ENCODE peak calls at places on chromosomes 6 and 20, in nine cellular contexts. One of them, this sample, is unnamed.
A peak's percentile ranks its signal among the peaks of the same experiment; 100 is the strongest.

GRCh38 chr20:32458061-32458836 is 100.1 kb downstream of the ASXL1 start:
- DNase-seq in COR-L47: no peak
- DNase-seq in T-helper 9 cell: no peak
- DNase-seq in NCI-H1694 treated with DMSO at 0.1 percent for 48 hours: no peak
- DNase-seq in naive thymus-derived CD8-positive, alpha-beta T cell: no peak
- DNase-seq in Right ventricle myocardium superior: no peak
- DNase-seq in stimulated activated CD4-positive, alpha-beta T cell treated with anti-CD3 and anti-CD28 coated beads, Interleukin-15, amount 100 ng/mL, for 1 hour: no peak
- DNase-seq in DND-41: no peak
- DNase-seq in kidney epithelial cell: no peak
- DNase-seq in this sample: peak; percentile 54

GRCh38 chr20:31675828-31676533 is 38.3 kb downstream of the COX4I2 start:
- DNase-seq in kidney epithelial cell: no peak
- DNase-seq in T-helper 9 cell: peak; percentile 23
- DNase-seq in NCI-H1694 treated with DMSO at 0.1 percent for 48 hours: no peak
- DNase-seq in Right ventricle myocardium superior: no peak
- DNase-seq in naive thymus-derived CD8-positive, alpha-beta T cell: peak; percentile 20
- DNase-seq in DND-41: peak; percentile 97
- DNase-seq in stimulated activated CD4-positive, alpha-beta T cell treated with anti-CD3 and anti-CD28 coated beads, Interleukin-15, amount 100 ng/mL, for 1 hour: peak; percentile 43
- DNase-seq in COR-L47: no peak
- DNase-seq in this sample: no peak

GRCh38 chr6:145814035-145814500 is 527 bp downstream of the FBXO30 start:
- DNase-seq in naive thymus-derived CD8-positive, alpha-beta T cell: peak; percentile 2
- DNase-seq in stimulated activated CD4-positive, alpha-beta T cell treated with anti-CD3 and anti-CD28 coated beads, Interleukin-15, amount 100 ng/mL, for 1 hour: no peak
- DNase-seq in T-helper 9 cell: peak; percentile 2
- DNase-seq in Right ventricle myocardium superior: peak; percentile 72
- DNase-seq in COR-L47: no peak
- DNase-seq in NCI-H1694 treated with DMSO at 0.1 percent for 48 hours: no peak
- DNase-seq in DND-41: peak; percentile 19
- DNase-seq in kidney epithelial cell: no peak
- DNase-seq in this sample: no peak

GRCh38 chr20:48727226-48727625 is 100.6 kb downstream of the PREX1 start:
- DNase-seq in T-helper 9 cell: no peak
- DNase-seq in COR-L47: no peak
- DNase-seq in naive thymus-derived CD8-positive, alpha-beta T cell: no peak
- DNase-seq in Right ventricle myocardium superior: no peak
- DNase-seq in kidney epithelial cell: no peak
- DNase-seq in stimulated activated CD4-positive, alpha-beta T cell treated with anti-CD3 and anti-CD28 coated beads, Interleukin-15, amount 100 ng/mL, for 1 hour: no peak
- DNase-seq in DND-41: no peak
- DNase-seq in NCI-H1694 treated with DMSO at 0.1 percent for 48 hours: no peak
- DNase-seq in this sample: no peak

GRCh38 chr6:148166339-148166949 is 176.2 kb upstream of the SASH1 start:
- DNase-seq in NCI-H1694 treated with DMSO at 0.1 percent for 48 hours: peak; percentile 2
- DNase-seq in naive thymus-derived CD8-positive, alpha-beta T cell: no peak
- DNase-seq in kidney epithelial cell: peak; percentile 1
- DNase-seq in T-helper 9 cell: no peak
- DNase-seq in stimulated activated CD4-positive, alpha-beta T cell treated with anti-CD3 and anti-CD28 coated beads, Interleukin-15, amount 100 ng/mL, for 1 hour: no peak
- DNase-seq in COR-L47: peak; percentile 43
- DNase-seq in DND-41: no peak
- DNase-seq in Right ventricle myocardium superior: no peak
- DNase-seq in this sample: peak; percentile 11

GRCh38 chr6:44044154-44044539 is 83.1 kb downstream of the MRPL14 start:
- DNase-seq in DND-41: no peak
- DNase-seq in COR-L47: no peak
- DNase-seq in NCI-H1694 treated with DMSO at 0.1 percent for 48 hours: no peak
- DNase-seq in T-helper 9 cell: no peak
- DNase-seq in kidney epithelial cell: no peak
- DNase-seq in stimulated activated CD4-positive, alpha-beta T cell treated with anti-CD3 and anti-CD28 coated beads, Interleukin-15, amount 100 ng/mL, for 1 hour: no peak
- DNase-seq in naive thymus-derived CD8-positive, alpha-beta T cell: no peak
- DNase-seq in Right ventricle myocardium superior: peak; percentile 12
- DNase-seq in this sample: no peak

GRCh38 chr20:15528386-15529111 is 1044.7 kb downstream of the KIF16B start:
- DNase-seq in stimulated activated CD4-positive, alpha-beta T cell treated with anti-CD3 and anti-CD28 coated beads, Interleukin-15, amount 100 ng/mL, for 1 hour: no peak
- DNase-seq in kidney epithelial cell: no peak
- DNase-seq in COR-L47: no peak
- DNase-seq in T-helper 9 cell: no peak
- DNase-seq in DND-41: no peak
- DNase-seq in naive thymus-derived CD8-positive, alpha-beta T cell: no peak
- DNase-seq in Right ventricle myocardium superior: no peak
- DNase-seq in NCI-H1694 treated with DMSO at 0.1 percent for 48 hours: no peak
- DNase-seq in this sample: peak; percentile 47

GRCh38 chr20:63628246-63628975 is 1.5 kb upstream of the GMEB2 start:
- DNase-seq in COR-L47: peak; percentile 82
- DNase-seq in Right ventricle myocardium superior: peak; percentile 70
- DNase-seq in kidney epithelial cell: no peak
- DNase-seq in DND-41: peak; percentile 90
- DNase-seq in NCI-H1694 treated with DMSO at 0.1 percent for 48 hours: peak; percentile 77
- DNase-seq in stimulated activated CD4-positive, alpha-beta T cell treated with anti-CD3 and anti-CD28 coated beads, Interleukin-15, amount 100 ng/mL, for 1 hour: no peak
- DNase-seq in naive thymus-derived CD8-positive, alpha-beta T cell: peak; percentile 38
- DNase-seq in T-helper 9 cell: no peak
- DNase-seq in this sample: peak; percentile 72

GRCh38 chr20:50883856-50884255 is 47.4 kb downstream of the ADNP start:
- DNase-seq in kidney epithelial cell: no peak
- DNase-seq in stimulated activated CD4-positive, alpha-beta T cell treated with anti-CD3 and anti-CD28 coated beads, Interleukin-15, amount 100 ng/mL, for 1 hour: no peak
- DNase-seq in NCI-H1694 treated with DMSO at 0.1 percent for 48 hours: no peak
- DNase-seq in DND-41: no peak
- DNase-seq in COR-L47: no peak
- DNase-seq in T-helper 9 cell: no peak
- DNase-seq in naive thymus-derived CD8-positive, alpha-beta T cell: no peak
- DNase-seq in Right ventricle myocardium superior: no peak
- DNase-seq in this sample: no peak

GRCh38 chr20:21323640-21324039 is 20.5 kb downstream of the XRN2 start:
- DNase-seq in Right ventricle myocardium superior: no peak
- DNase-seq in COR-L47: peak; percentile 16
- DNase-seq in stimulated activated CD4-positive, alpha-beta T cell treated with anti-CD3 and anti-CD28 coated beads, Interleukin-15, amount 100 ng/mL, for 1 hour: no peak
- DNase-seq in naive thymus-derived CD8-positive, alpha-beta T cell: no peak
- DNase-seq in DND-41: no peak
- DNase-seq in NCI-H1694 treated with DMSO at 0.1 percent for 48 hours: no peak
- DNase-seq in kidney epithelial cell: no peak
- DNase-seq in T-helper 9 cell: no peak
- DNase-seq in this sample: no peak

GRCh38 chr6:56766806-56767178 is 124.1 kb upstream of the DST start:
- DNase-seq in COR-L47: no peak
- DNase-seq in NCI-H1694 treated with DMSO at 0.1 percent for 48 hours: no peak
- DNase-seq in kidney epithelial cell: no peak
- DNase-seq in stimulated activated CD4-positive, alpha-beta T cell treated with anti-CD3 and anti-CD28 coated beads, Interleukin-15, amount 100 ng/mL, for 1 hour: no peak
- DNase-seq in DND-41: no peak
- DNase-seq in naive thymus-derived CD8-positive, alpha-beta T cell: no peak
- DNase-seq in Right ventricle myocardium superior: no peak
- DNase-seq in T-helper 9 cell: no peak
- DNase-seq in this sample: no peak

GRCh38 chr6:45487645-45488044 is 109.9 kb upstream of the SUPT3H start:
- DNase-seq in NCI-H1694 treated with DMSO at 0.1 percent for 48 hours: no peak
- DNase-seq in COR-L47: no peak
- DNase-seq in DND-41: no peak
- DNase-seq in Right ventricle myocardium superior: no peak
- DNase-seq in stimulated activated CD4-positive, alpha-beta T cell treated with anti-CD3 and anti-CD28 coated beads, Interleukin-15, amount 100 ng/mL, for 1 hour: no peak
- DNase-seq in T-helper 9 cell: no peak
- DNase-seq in kidney epithelial cell: no peak
- DNase-seq in naive thymus-derived CD8-positive, alpha-beta T cell: no peak
- DNase-seq in this sample: no peak

GRCh38 chr6:137236581-137237355 is 17.6 kb upstream of the IFNGR1 start:
- DNase-seq in kidney epithelial cell: no peak
- DNase-seq in T-helper 9 cell: no peak
- DNase-seq in NCI-H1694 treated with DMSO at 0.1 percent for 48 hours: no peak
- DNase-seq in naive thymus-derived CD8-positive, alpha-beta T cell: no peak
- DNase-seq in DND-41: no peak
- DNase-seq in COR-L47: no peak
- DNase-seq in Right ventricle myocardium superior: no peak
- DNase-seq in stimulated activated CD4-positive, alpha-beta T cell treated with anti-CD3 and anti-CD28 coated beads, Interleukin-15, amount 100 ng/mL, for 1 hour: no peak
- DNase-seq in this sample: no peak

GRCh38 chr20:61391812-61392520 is 139.9 kb downstream of the CDH4 start:
- DNase-seq in T-helper 9 cell: no peak
- DNase-seq in NCI-H1694 treated with DMSO at 0.1 percent for 48 hours: no peak
- DNase-seq in stimulated activated CD4-positive, alpha-beta T cell treated with anti-CD3 and anti-CD28 coated beads, Interleukin-15, amount 100 ng/mL, for 1 hour: no peak
- DNase-seq in naive thymus-derived CD8-positive, alpha-beta T cell: no peak
- DNase-seq in DND-41: no peak
- DNase-seq in Right ventricle myocardium superior: no peak
- DNase-seq in COR-L47: no peak
- DNase-seq in kidney epithelial cell: no peak
- DNase-seq in this sample: no peak

GRCh38 chr6:3208096-3208774 is 19.2 kb downstream of the TUBB2B start:
- DNase-seq in NCI-H1694 treated with DMSO at 0.1 percent for 48 hours: peak; percentile 9
- DNase-seq in Right ventricle myocardium superior: no peak
- DNase-seq in stimulated activated CD4-positive, alpha-beta T cell treated with anti-CD3 and anti-CD28 coated beads, Interleukin-15, amount 100 ng/mL, for 1 hour: no peak
- DNase-seq in kidney epithelial cell: no peak
- DNase-seq in DND-41: no peak
- DNase-seq in COR-L47: no peak
- DNase-seq in naive thymus-derived CD8-positive, alpha-beta T cell: no peak
- DNase-seq in T-helper 9 cell: no peak
- DNase-seq in this sample: no peak

GRCh38 chr20:41318271-41318649 is 729 bp upstream of the ZHX3 start:
- DNase-seq in T-helper 9 cell: no peak
- DNase-seq in DND-41: no peak
- DNase-seq in COR-L47: no peak
- DNase-seq in NCI-H1694 treated with DMSO at 0.1 percent for 48 hours: no peak
- DNase-seq in naive thymus-derived CD8-positive, alpha-beta T cell: no peak
- DNase-seq in kidney epithelial cell: no peak
- DNase-seq in Right ventricle myocardium superior: no peak
- DNase-seq in stimulated activated CD4-positive, alpha-beta T cell treated with anti-CD3 and anti-CD28 coated beads, Interleukin-15, amount 100 ng/mL, for 1 hour: no peak
- DNase-seq in this sample: no peak

GRCh38 chr6:162198925-162199324 is 528.6 kb downstream of the PRKN start:
- DNase-seq in COR-L47: no peak
- DNase-seq in NCI-H1694 treated with DMSO at 0.1 percent for 48 hours: no peak
- DNase-seq in Right ventricle myocardium superior: no peak
- DNase-seq in DND-41: no peak
- DNase-seq in naive thymus-derived CD8-positive, alpha-beta T cell: no peak
- DNase-seq in stimulated activated CD4-positive, alpha-beta T cell treated with anti-CD3 and anti-CD28 coated beads, Interleukin-15, amount 100 ng/mL, for 1 hour: no peak
- DNase-seq in T-helper 9 cell: no peak
- DNase-seq in kidney epithelial cell: no peak
- DNase-seq in this sample: no peak

GRCh38 chr6:53317861-53318260 is 30.9 kb downstream of the ELOVL5 start:
- DNase-seq in stimulated activated CD4-positive, alpha-beta T cell treated with anti-CD3 and anti-CD28 coated beads, Interleukin-15, amount 100 ng/mL, for 1 hour: no peak
- DNase-seq in T-helper 9 cell: no peak
- DNase-seq in NCI-H1694 treated with DMSO at 0.1 percent for 48 hours: no peak
- DNase-seq in COR-L47: no peak
- DNase-seq in Right ventricle myocardium superior: no peak
- DNase-seq in DND-41: no peak
- DNase-seq in kidney epithelial cell: no peak
- DNase-seq in naive thymus-derived CD8-positive, alpha-beta T cell: no peak
- DNase-seq in this sample: peak; percentile 85

GRCh38 chr6:10465633-10466499 is 51.0 kb upstream of the TFAP2A start:
- DNase-seq in Right ventricle myocardium superior: no peak
- DNase-seq in naive thymus-derived CD8-positive, alpha-beta T cell: no peak
- DNase-seq in DND-41: peak; percentile 67
- DNase-seq in kidney epithelial cell: no peak
- DNase-seq in NCI-H1694 treated with DMSO at 0.1 percent for 48 hours: peak; percentile 12
- DNase-seq in stimulated activated CD4-positive, alpha-beta T cell treated with anti-CD3 and anti-CD28 coated beads, Interleukin-15, amount 100 ng/mL, for 1 hour: no peak
- DNase-seq in T-helper 9 cell: no peak
- DNase-seq in COR-L47: no peak
- DNase-seq in this sample: no peak

GRCh38 chr6:155126727-155127439 is 131.8 kb downstream of the TIAM2 start:
- DNase-seq in kidney epithelial cell: peak; percentile 85
- DNase-seq in T-helper 9 cell: no peak
- DNase-seq in naive thymus-derived CD8-positive, alpha-beta T cell: no peak
- DNase-seq in stimulated activated CD4-positive, alpha-beta T cell treated with anti-CD3 and anti-CD28 coated beads, Interleukin-15, amount 100 ng/mL, for 1 hour: no peak
- DNase-seq in COR-L47: no peak
- DNase-seq in DND-41: no peak
- DNase-seq in Right ventricle myocardium superior: no peak
- DNase-seq in NCI-H1694 treated with DMSO at 0.1 percent for 48 hours: no peak
- DNase-seq in this sample: no peak

GRCh38 chr6:105363100-105363754 is 39.7 kb downstream of the PREP start:
- DNase-seq in DND-41: no peak
- DNase-seq in T-helper 9 cell: no peak
- DNase-seq in naive thymus-derived CD8-positive, alpha-beta T cell: no peak
- DNase-seq in COR-L47: peak; percentile 38
- DNase-seq in NCI-H1694 treated with DMSO at 0.1 percent for 48 hours: peak; percentile 44
- DNase-seq in kidney epithelial cell: no peak
- DNase-seq in Right ventricle myocardium superior: no peak
- DNase-seq in stimulated activated CD4-positive, alpha-beta T cell treated with anti-CD3 and anti-CD28 coated beads, Interleukin-15, amount 100 ng/mL, for 1 hour: no peak
- DNase-seq in this sample: no peak

GRCh38 chr6:73644941-73645591 is 8.7 kb downstream of the SLC17A5 start:
- DNase-seq in naive thymus-derived CD8-positive, alpha-beta T cell: no peak
- DNase-seq in COR-L47: no peak
- DNase-seq in kidney epithelial cell: no peak
- DNase-seq in stimulated activated CD4-positive, alpha-beta T cell treated with anti-CD3 and anti-CD28 coated beads, Interleukin-15, amount 100 ng/mL, for 1 hour: no peak
- DNase-seq in DND-41: no peak
- DNase-seq in NCI-H1694 treated with DMSO at 0.1 percent for 48 hours: no peak
- DNase-seq in Right ventricle myocardium superior: no peak
- DNase-seq in T-helper 9 cell: no peak
- DNase-seq in this sample: no peak

GRCh38 chr6:116220172-116220571 is 33.7 kb downstream of the TSPYL4 start:
- DNase-seq in COR-L47: no peak
- DNase-seq in T-helper 9 cell: no peak
- DNase-seq in kidney epithelial cell: no peak
- DNase-seq in stimulated activated CD4-positive, alpha-beta T cell treated with anti-CD3 and anti-CD28 coated beads, Interleukin-15, amount 100 ng/mL, for 1 hour: no peak
- DNase-seq in naive thymus-derived CD8-positive, alpha-beta T cell: no peak
- DNase-seq in NCI-H1694 treated with DMSO at 0.1 percent for 48 hours: no peak
- DNase-seq in DND-41: no peak
- DNase-seq in Right ventricle myocardium superior: peak; percentile 45
- DNase-seq in this sample: no peak

GRCh38 chr6:36998723-36999466 is 6.6 kb upstream of the FGD2 start:
- DNase-seq in stimulated activated CD4-positive, alpha-beta T cell treated with anti-CD3 and anti-CD28 coated beads, Interleukin-15, amount 100 ng/mL, for 1 hour: no peak
- DNase-seq in T-helper 9 cell: no peak
- DNase-seq in COR-L47: no peak
- DNase-seq in naive thymus-derived CD8-positive, alpha-beta T cell: no peak
- DNase-seq in Right ventricle myocardium superior: no peak
- DNase-seq in NCI-H1694 treated with DMSO at 0.1 percent for 48 hours: peak; percentile 54
- DNase-seq in kidney epithelial cell: no peak
- DNase-seq in DND-41: no peak
- DNase-seq in this sample: no peak

GRCh38 chr6:138346302-138347195 is 31.2 kb upstream of the SMIM28 start:
- DNase-seq in COR-L47: no peak
- DNase-seq in kidney epithelial cell: peak; percentile 2
- DNase-seq in NCI-H1694 treated with DMSO at 0.1 percent for 48 hours: no peak
- DNase-seq in DND-41: no peak
- DNase-seq in stimulated activated CD4-positive, alpha-beta T cell treated with anti-CD3 and anti-CD28 coated beads, Interleukin-15, amount 100 ng/mL, for 1 hour: no peak
- DNase-seq in T-helper 9 cell: no peak
- DNase-seq in naive thymus-derived CD8-positive, alpha-beta T cell: no peak
- DNase-seq in Right ventricle myocardium superior: no peak
- DNase-seq in this sample: no peak

GRCh38 chr20:63058696-63059335 is 52.1 kb upstream of the BHLHE23 start:
- DNase-seq in naive thymus-derived CD8-positive, alpha-beta T cell: no peak
- DNase-seq in DND-41: no peak
- DNase-seq in NCI-H1694 treated with DMSO at 0.1 percent for 48 hours: no peak
- DNase-seq in stimulated activated CD4-positive, alpha-beta T cell treated with anti-CD3 and anti-CD28 coated beads, Interleukin-15, amount 100 ng/mL, for 1 hour: no peak
- DNase-seq in T-helper 9 cell: no peak
- DNase-seq in Right ventricle myocardium superior: peak; percentile 30
- DNase-seq in COR-L47: no peak
- DNase-seq in kidney epithelial cell: no peak
- DNase-seq in this sample: no peak

GRCh38 chr6:14922706-14923105 is 323.2 kb upstream of the JARID2 start:
- DNase-seq in Right ventricle myocardium superior: no peak
- DNase-seq in naive thymus-derived CD8-positive, alpha-beta T cell: no peak
- DNase-seq in COR-L47: no peak
- DNase-seq in NCI-H1694 treated with DMSO at 0.1 percent for 48 hours: no peak
- DNase-seq in kidney epithelial cell: no peak
- DNase-seq in T-helper 9 cell: no peak
- DNase-seq in DND-41: no peak
- DNase-seq in stimulated activated CD4-positive, alpha-beta T cell treated with anti-CD3 and anti-CD28 coated beads, Interleukin-15, amount 100 ng/mL, for 1 hour: no peak
- DNase-seq in this sample: no peak

GRCh38 chr6:134826889-134827737 is 122.8 kb downstream of the ALDH8A1 start:
- DNase-seq in NCI-H1694 treated with DMSO at 0.1 percent for 48 hours: no peak
- DNase-seq in DND-41: no peak
- DNase-seq in T-helper 9 cell: no peak
- DNase-seq in Right ventricle myocardium superior: peak; percentile 88
- DNase-seq in kidney epithelial cell: no peak
- DNase-seq in COR-L47: no peak
- DNase-seq in naive thymus-derived CD8-positive, alpha-beta T cell: no peak
- DNase-seq in stimulated activated CD4-positive, alpha-beta T cell treated with anti-CD3 and anti-CD28 coated beads, Interleukin-15, amount 100 ng/mL, for 1 hour: no peak
- DNase-seq in this sample: no peak

GRCh38 chr20:32970115-32970972 is 33.9 kb downstream of the SUN5 start:
- DNase-seq in DND-41: no peak
- DNase-seq in COR-L47: no peak
- DNase-seq in T-helper 9 cell: no peak
- DNase-seq in Right ventricle myocardium superior: no peak
- DNase-seq in stimulated activated CD4-positive, alpha-beta T cell treated with anti-CD3 and anti-CD28 coated beads, Interleukin-15, amount 100 ng/mL, for 1 hour: no peak
- DNase-seq in kidney epithelial cell: no peak
- DNase-seq in naive thymus-derived CD8-positive, alpha-beta T cell: no peak
- DNase-seq in NCI-H1694 treated with DMSO at 0.1 percent for 48 hours: no peak
- DNase-seq in this sample: no peak

GRCh38 chr6:168937061-168937460 is 316.6 kb downstream of the THBS2 start:
- DNase-seq in T-helper 9 cell: no peak
- DNase-seq in Right ventricle myocardium superior: no peak
- DNase-seq in kidney epithelial cell: peak; percentile 9
- DNase-seq in COR-L47: no peak
- DNase-seq in NCI-H1694 treated with DMSO at 0.1 percent for 48 hours: no peak
- DNase-seq in DND-41: no peak
- DNase-seq in stimulated activated CD4-positive, alpha-beta T cell treated with anti-CD3 and anti-CD28 coated beads, Interleukin-15, amount 100 ng/mL, for 1 hour: no peak
- DNase-seq in naive thymus-derived CD8-positive, alpha-beta T cell: no peak
- DNase-seq in this sample: no peak

GRCh38 chr20:6583134-6583738 is 184.2 kb upstream of the BMP2 start:
- DNase-seq in naive thymus-derived CD8-positive, alpha-beta T cell: no peak
- DNase-seq in stimulated activated CD4-positive, alpha-beta T cell treated with anti-CD3 and anti-CD28 coated beads, Interleukin-15, amount 100 ng/mL, for 1 hour: no peak
- DNase-seq in NCI-H1694 treated with DMSO at 0.1 percent for 48 hours: peak; percentile 18
- DNase-seq in COR-L47: peak; percentile 27
- DNase-seq in T-helper 9 cell: no peak
- DNase-seq in DND-41: peak; percentile 6
- DNase-seq in Right ventricle myocardium superior: peak; percentile 58
- DNase-seq in kidney epithelial cell: no peak
- DNase-seq in this sample: no peak

This sample was measured in cerebellum.